ENCODE peak calls at places on chromosomes 7 and 10, in eight cellular contexts. F is stimulated activated CD8-positive, alpha-beta memory T cell treated with anti-CD3 and anti-CD28 coated beads, Interleukin-4, amount 100 ng/mL, for 1 hour; J is T-helper 2 cell; Z is CD4-positive, alpha-beta T cell; E is left kidney; Q is T-cell; K is IMR-90; D is GM04504. W is an unnamed sample.

GRCh38 chr7:26329520-26330269 is 38.0 kb downstream of the SNX10 start:
- DNase-seq in D (no peak), K (no peak), Q (no peak), E (no peak), F (no peak), J (no peak), Z (no peak), W (no peak)

GRCh38 chr7:71361633-71362032 is 229.7 kb downstream of the GALNT17 start:
- DNase-seq in K (no peak), J (no peak), F (no peak), D (no peak), Z (no peak), Q (no peak), E (no peak), W (no peak)

GRCh38 chr7:100401811-100402210 is 26.7 kb downstream of the ZCWPW1 start:
- DNase-seq in Q (no peak), E (no peak), Z (no peak), D (no peak), K (no peak), J (no peak), F (no peak), W (no peak)

GRCh38 chr7:12257582-12257981 is 46.5 kb downstream of the TMEM106B start:
- DNase-seq in Q (no peak), K (peak), Z (peak), F (no peak), E (no peak), D (no peak), J (peak), W (no peak)

GRCh38 chr7:3134715-3135114 is 91.0 kb upstream of the CARD11 start:
- DNase-seq in K (no peak), F (no peak), J (no peak), Q (no peak), Z (no peak), D (no peak), E (no peak), W (no peak)

GRCh38 chr7:23357190-23358093 is 58.3 kb downstream of the MALSU1 start:
- DNase-seq in Q (no peak), Z (no peak), D (no peak), J (no peak), F (no peak), E (peak), K (peak), W (peak)

GRCh38 chr10:24209421-24209770 is 458 bp downstream of the KIAA1217 start:
- DNase-seq in K (peak), D (no peak), F (no peak), J (no peak), Z (no peak), Q (no peak), E (peak), W (no peak)

GRCh38 chr10:84214612-84215235 is 10.6 kb downstream of the LRIT2 start:
- DNase-seq in F (no peak), Q (peak), Z (no peak), D (no peak), E (peak), J (no peak), K (no peak), W (no peak)

GRCh38 chr7:19957664-19958063 is 184.2 kb upstream of the TMEM196 start:
- DNase-seq in E (no peak), Q (no peak), K (no peak), J (no peak), D (peak), Z (no peak), F (no peak), W (no peak)

GRCh38 chr7:92916751-92917369 is 80.5 kb upstream of the CDK6 start:
- DNase-seq in D (peak), K (peak), Q (no peak), E (peak), F (no peak), Z (no peak), J (no peak), W (peak)

GRCh38 chr7:50667338-50667737 is 102.1 kb upstream of the DDC start:
- DNase-seq in K (no peak), Q (no peak), J (no peak), Z (no peak), F (no peak), D (no peak), E (no peak), W (no peak)